ENCODE peak calls at places on chromosomes 4 and X, in five cellular contexts. One of them, this sample, is unnamed.

GRCh38 chr4:54897590-54897989 is 227.8 kb downstream of the KDR start:
- DNase-seq in fibroblast of pulmonary artery: peak
- DNase-seq in mucosa of descending colon: no peak
- DNase-seq in AG04449: peak
- DNase-seq in T follicular helper cell: no peak
- DNase-seq in this sample: no peak

GRCh38 chr4:150070464-150071170 is 7.6 kb upstream of the DCLK2 start:
- DNase-seq in fibroblast of pulmonary artery: peak
- DNase-seq in T follicular helper cell: no peak
- DNase-seq in mucosa of descending colon: no peak
- DNase-seq in AG04449: no peak
- DNase-seq in this sample: no peak

GRCh38 chrX:14508025-14508690 is 21.2 kb upstream of the GLRA2 start:
- DNase-seq in mucosa of descending colon: no peak
- DNase-seq in fibroblast of pulmonary artery: no peak
- DNase-seq in AG04449: no peak
- DNase-seq in T follicular helper cell: no peak
- DNase-seq in this sample: no peak

GRCh38 chr4:57077550-57078311 is 32.5 kb downstream of the IGFBP7 start:
- DNase-seq in mucosa of descending colon: no peak
- DNase-seq in fibroblast of pulmonary artery: peak
- DNase-seq in T follicular helper cell: no peak
- DNase-seq in AG04449: no peak
- DNase-seq in this sample: no peak

GRCh38 chr4:117134386-117134785 is 49.0 kb upstream of the TRAM1L1 start:
- DNase-seq in AG04449: peak
- DNase-seq in mucosa of descending colon: peak
- DNase-seq in fibroblast of pulmonary artery: peak
- DNase-seq in T follicular helper cell: no peak
- DNase-seq in this sample: no peak

GRCh38 chr4:47786958-47787370 is 50.9 kb downstream of the CORIN start:
- DNase-seq in mucosa of descending colon: no peak
- DNase-seq in AG04449: no peak
- DNase-seq in T follicular helper cell: no peak
- DNase-seq in fibroblast of pulmonary artery: no peak
- DNase-seq in this sample: no peak

GRCh38 chrX:153571159-153571908 is 27.6 kb downstream of the CCNQ start:
- DNase-seq in mucosa of descending colon: no peak
- DNase-seq in T follicular helper cell: no peak
- DNase-seq in AG04449: no peak
- DNase-seq in fibroblast of pulmonary artery: no peak
- DNase-seq in this sample: no peak

GRCh38 chrX:24515447-24515846 is 50.4 kb downstream of the PDK3 start:
- DNase-seq in mucosa of descending colon: no peak
- DNase-seq in T follicular helper cell: no peak
- DNase-seq in fibroblast of pulmonary artery: peak
- DNase-seq in AG04449: no peak
- DNase-seq in this sample: no peak

GRCh38 chr4:167614866-167615265 is 380.6 kb upstream of the SPOCK3 start:
- DNase-seq in mucosa of descending colon: no peak
- DNase-seq in AG04449: no peak
- DNase-seq in fibroblast of pulmonary artery: peak
- DNase-seq in T follicular helper cell: no peak
- DNase-seq in this sample: no peak

GRCh38 chr4:183987987-183988392 is 82.9 kb downstream of the STOX2 start:
- DNase-seq in fibroblast of pulmonary artery: peak
- DNase-seq in mucosa of descending colon: peak
- DNase-seq in T follicular helper cell: no peak
- DNase-seq in AG04449: peak
- DNase-seq in this sample: no peak

GRCh38 chrX:39439910-39440733 is 638.9 kb downstream of the MID1IP1 start:
- DNase-seq in AG04449: no peak
- DNase-seq in T follicular helper cell: no peak
- DNase-seq in fibroblast of pulmonary artery: no peak
- DNase-seq in mucosa of descending colon: peak
- DNase-seq in this sample: no peak

GRCh38 chr4:73729534-73730165 is 10.7 kb upstream of the CXCL8 start:
- DNase-seq in AG04449: peak
- DNase-seq in T follicular helper cell: no peak
- DNase-seq in mucosa of descending colon: peak
- DNase-seq in fibroblast of pulmonary artery: peak
- DNase-seq in this sample: peak

GRCh38 chr4:76781698-76782595 is 116.0 kb downstream of the SOWAHB start:
- DNase-seq in AG04449: peak
- DNase-seq in mucosa of descending colon: no peak
- DNase-seq in fibroblast of pulmonary artery: peak
- DNase-seq in T follicular helper cell: no peak
- DNase-seq in this sample: no peak

GRCh38 chrX:107674480-107675364 is 46.4 kb downstream of the PRPS1 start:
- DNase-seq in mucosa of descending colon: peak
- DNase-seq in T follicular helper cell: peak
- DNase-seq in fibroblast of pulmonary artery: peak
- DNase-seq in AG04449: no peak
- DNase-seq in this sample: no peak

GRCh38 chr4:114265342-114265741 is 285.9 kb upstream of the ARSJ start:
- DNase-seq in mucosa of descending colon: no peak
- DNase-seq in T follicular helper cell: no peak
- DNase-seq in AG04449: no peak
- DNase-seq in fibroblast of pulmonary artery: no peak
- DNase-seq in this sample: no peak

GRCh38 chr4:150664935-150665334 is 83.0 kb downstream of the MAB21L2 start:
- DNase-seq in T follicular helper cell: no peak
- DNase-seq in mucosa of descending colon: no peak
- DNase-seq in AG04449: no peak
- DNase-seq in fibroblast of pulmonary artery: peak
- DNase-seq in this sample: no peak

GRCh38 chrX:57771689-57772088 is 91.6 kb upstream of the NLRP2B start:
- DNase-seq in mucosa of descending colon: no peak
- DNase-seq in AG04449: no peak
- DNase-seq in T follicular helper cell: no peak
- DNase-seq in fibroblast of pulmonary artery: no peak
- DNase-seq in this sample: no peak

GRCh38 chr4:128958194-128958593 is 135.1 kb downstream of the SCLT1 start:
- DNase-seq in mucosa of descending colon: no peak
- DNase-seq in T follicular helper cell: no peak
- DNase-seq in fibroblast of pulmonary artery: peak
- DNase-seq in AG04449: no peak
- DNase-seq in this sample: no peak

GRCh38 chr4:183544109-183544508 is 39.3 kb downstream of the ING2 start:
- DNase-seq in mucosa of descending colon: no peak
- DNase-seq in fibroblast of pulmonary artery: no peak
- DNase-seq in T follicular helper cell: no peak
- DNase-seq in AG04449: no peak
- DNase-seq in this sample: no peak

GRCh38 chrX:100316987-100317386 is 93.1 kb downstream of the PCDH19 start:
- DNase-seq in mucosa of descending colon: no peak
- DNase-seq in AG04449: no peak
- DNase-seq in fibroblast of pulmonary artery: no peak
- DNase-seq in T follicular helper cell: no peak
- DNase-seq in this sample: no peak

GRCh38 chrX:35841872-35842271 is 43.7 kb downstream of the MAGEB16 start:
- DNase-seq in mucosa of descending colon: no peak
- DNase-seq in AG04449: no peak
- DNase-seq in fibroblast of pulmonary artery: no peak
- DNase-seq in T follicular helper cell: no peak
- DNase-seq in this sample: no peak

GRCh38 chr4:61214680-61215079 is 14.6 kb downstream of the ADGRL3 start:
- DNase-seq in fibroblast of pulmonary artery: no peak
- DNase-seq in mucosa of descending colon: no peak
- DNase-seq in T follicular helper cell: no peak
- DNase-seq in AG04449: no peak
- DNase-seq in this sample: no peak

GRCh38 chrX:7147431-7147977 is at the start of gene STS:
- DNase-seq in fibroblast of pulmonary artery: peak
- DNase-seq in AG04449: no peak
- DNase-seq in T follicular helper cell: peak
- DNase-seq in mucosa of descending colon: peak
- DNase-seq in this sample: peak

GRCh38 chr4:105990933-105991332 is 95.7 kb downstream of the NPNT start:
- DNase-seq in AG04449: no peak
- DNase-seq in T follicular helper cell: no peak
- DNase-seq in fibroblast of pulmonary artery: peak
- DNase-seq in mucosa of descending colon: peak
- DNase-seq in this sample: no peak

GRCh38 chrX:47078129-47079043 is at the start of gene RGN:
- DNase-seq in fibroblast of pulmonary artery: no peak
- DNase-seq in T follicular helper cell: no peak
- DNase-seq in AG04449: no peak
- DNase-seq in mucosa of descending colon: peak
- DNase-seq in this sample: no peak

GRCh38 chrX:103475381-103475780 is 43.9 kb downstream of the RAB40A start:
- DNase-seq in T follicular helper cell: no peak
- DNase-seq in fibroblast of pulmonary artery: no peak
- DNase-seq in AG04449: no peak
- DNase-seq in mucosa of descending colon: no peak
- DNase-seq in this sample: no peak

GRCh38 chrX:17553451-17553850 is 178.5 kb downstream of the NHS start:
- DNase-seq in T follicular helper cell: no peak
- DNase-seq in fibroblast of pulmonary artery: peak
- DNase-seq in AG04449: peak
- DNase-seq in mucosa of descending colon: peak
- DNase-seq in this sample: no peak

GRCh38 chr4:173420324-173420752 is 21.4 kb upstream of the SCRG1 start:
- DNase-seq in fibroblast of pulmonary artery: peak
- DNase-seq in AG04449: no peak
- DNase-seq in mucosa of descending colon: no peak
- DNase-seq in T follicular helper cell: no peak
- DNase-seq in this sample: no peak

GRCh38 chr4:122650148-122650547 is 29.3 kb upstream of the IL21 start:
- DNase-seq in AG04449: no peak
- DNase-seq in T follicular helper cell: no peak
- DNase-seq in mucosa of descending colon: no peak
- DNase-seq in fibroblast of pulmonary artery: no peak
- DNase-seq in this sample: no peak

GRCh38 chrX:104566921-104567501 is 1.0 kb downstream of the IL1RAPL2 start:
- DNase-seq in fibroblast of pulmonary artery: no peak
- DNase-seq in AG04449: no peak
- DNase-seq in mucosa of descending colon: no peak
- DNase-seq in T follicular helper cell: no peak
- DNase-seq in this sample: no peak

GRCh38 chr4:4667643-4668081 is 125.8 kb upstream of the STX18 start:
- DNase-seq in AG04449: no peak
- DNase-seq in mucosa of descending colon: no peak
- DNase-seq in fibroblast of pulmonary artery: no peak
- DNase-seq in T follicular helper cell: no peak
- DNase-seq in this sample: no peak

This sample was measured in NK-92 treated with Interleukin-12 subunit alpha and Interleukin-12 subunit beta, amount 100 ng/mL, for 24 hours.